ENCODE peak calls at places on chromosomes 16 and 17, in four cellular contexts. One of them, this sample, is unnamed.
A peak's percentile ranks its signal among the peaks of the same experiment; 100 is the strongest.

GRCh38 chr16:57999971-58000705 is at the start of gene ZNF319:
- DNase-seq in GM12865: no peak
- DNase-seq in GM12864: no peak
- DNase-seq in heart left ventricle: no peak
- DNase-seq in this sample: no peak

GRCh38 chr16:79528281-79528680 is 72.3 kb downstream of the MAF start:
- DNase-seq in GM12865: no peak
- DNase-seq in GM12864: no peak
- DNase-seq in heart left ventricle: no peak
- DNase-seq in this sample: no peak

GRCh38 chr16:85569615-85570212 is 43.4 kb upstream of the GSE1 start:
- DNase-seq in heart left ventricle: no peak
- DNase-seq in GM12864: peak; percentile 78
- DNase-seq in GM12865: peak; percentile 93
- DNase-seq in this sample: no peak

GRCh38 chr17:1604831-1605528 is 23.7 kb downstream of the SLC43A2 start:
- DNase-seq in heart left ventricle: no peak
- DNase-seq in GM12864: no peak
- DNase-seq in GM12865: no peak
- DNase-seq in this sample: no peak

GRCh38 chr17:27327397-27327796 is 33.5 kb downstream of the WSB1 start:
- DNase-seq in GM12864: no peak
- DNase-seq in heart left ventricle: no peak
- DNase-seq in GM12865: no peak
- DNase-seq in this sample: no peak

GRCh38 chr17:73469311-73469710 is 157.5 kb upstream of the CDC42EP4 start:
- DNase-seq in heart left ventricle: no peak
- DNase-seq in GM12864: no peak
- DNase-seq in GM12865: no peak
- DNase-seq in this sample: no peak

GRCh38 chr17:70677783-70678647 is 508.7 kb downstream of the KCNJ2 start:
- DNase-seq in GM12865: no peak
- DNase-seq in GM12864: no peak
- DNase-seq in heart left ventricle: no peak
- DNase-seq in this sample: no peak

GRCh38 chr17:28597606-28598383 is 1.0 kb downstream of the SPAG5 start:
- DNase-seq in heart left ventricle: no peak
- DNase-seq in GM12865: no peak
- DNase-seq in GM12864: no peak
- DNase-seq in this sample: no peak

GRCh38 chr17:39141915-39142664 is 9.3 kb downstream of the PLXDC1 start:
- DNase-seq in GM12864: no peak
- DNase-seq in GM12865: no peak
- DNase-seq in heart left ventricle: peak; percentile 7
- DNase-seq in this sample: no peak

DNA sequence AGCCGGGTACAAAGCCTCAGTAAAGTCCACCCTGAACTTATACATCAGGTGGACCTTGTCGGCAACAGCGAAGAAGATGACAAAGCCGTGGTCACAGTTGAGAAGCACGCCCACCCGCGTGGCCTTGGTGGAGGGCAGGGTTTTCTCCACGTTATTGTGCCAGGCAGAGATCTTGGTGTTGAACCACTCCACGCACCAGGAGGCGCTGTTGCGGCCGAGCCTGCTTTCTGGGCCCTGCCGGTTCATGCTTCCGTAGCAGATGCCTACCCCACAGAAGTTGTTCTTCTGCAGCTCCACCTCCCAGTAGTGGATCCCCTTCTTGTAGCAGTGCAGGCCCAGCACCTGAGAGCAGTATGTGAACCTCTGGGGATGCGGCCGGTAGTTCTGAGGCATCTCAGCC is 22.1 kb downstream of the TRIM25 start:
- DNase-seq in GM12865: no peak
- DNase-seq in GM12864: no peak
- DNase-seq in heart left ventricle: peak; percentile 36
- DNase-seq in this sample: no peak
- TF ChIP-seq CTCF in GM12865: peak; percentile 44
- TF ChIP-seq CTCF in GM12864: peak; percentile 32
- TF ChIP-seq CTCF in heart left ventricle: peak; percentile 16
- TF ChIP-seq CTCF in this sample: no peak

GRCh38 chr17:11144358-11145233 is 96.4 kb upstream of the SHISA6 start:
- DNase-seq in heart left ventricle: peak; percentile 36
- DNase-seq in GM12865: peak; percentile 17
- DNase-seq in GM12864: no peak
- DNase-seq in this sample: peak; percentile 7
- TF ChIP-seq CTCF in heart left ventricle: peak; percentile 48
- TF ChIP-seq CTCF in GM12865: peak; percentile 50
- TF ChIP-seq CTCF in GM12864: peak; percentile 47
- TF ChIP-seq CTCF in this sample: no peak

GRCh38 chr17:57084361-57084801 is 665 bp upstream of the AKAP1 start:
- DNase-seq in heart left ventricle: no peak
- DNase-seq in GM12865: no peak
- DNase-seq in GM12864: no peak
- DNase-seq in this sample: no peak

GRCh38 chr17:57084802-57085447 is at the start of gene AKAP1:
- DNase-seq in GM12864: peak; percentile 77
- DNase-seq in heart left ventricle: peak; percentile 97
- DNase-seq in GM12865: peak; percentile 98
- DNase-seq in this sample: peak; percentile 95

GRCh38 chr17:57088298-57088697 is 3.3 kb downstream of the AKAP1 start:
- DNase-seq in GM12865: no peak
- DNase-seq in GM12864: no peak
- DNase-seq in heart left ventricle: no peak
- DNase-seq in this sample: no peak

GRCh38 chr17:57086069-57086930 is 1.3 kb downstream of the AKAP1 start:
- DNase-seq in GM12864: no peak
- DNase-seq in GM12865: peak; percentile 28
- DNase-seq in heart left ventricle: peak; percentile 40
- DNase-seq in this sample: no peak

DNA sequence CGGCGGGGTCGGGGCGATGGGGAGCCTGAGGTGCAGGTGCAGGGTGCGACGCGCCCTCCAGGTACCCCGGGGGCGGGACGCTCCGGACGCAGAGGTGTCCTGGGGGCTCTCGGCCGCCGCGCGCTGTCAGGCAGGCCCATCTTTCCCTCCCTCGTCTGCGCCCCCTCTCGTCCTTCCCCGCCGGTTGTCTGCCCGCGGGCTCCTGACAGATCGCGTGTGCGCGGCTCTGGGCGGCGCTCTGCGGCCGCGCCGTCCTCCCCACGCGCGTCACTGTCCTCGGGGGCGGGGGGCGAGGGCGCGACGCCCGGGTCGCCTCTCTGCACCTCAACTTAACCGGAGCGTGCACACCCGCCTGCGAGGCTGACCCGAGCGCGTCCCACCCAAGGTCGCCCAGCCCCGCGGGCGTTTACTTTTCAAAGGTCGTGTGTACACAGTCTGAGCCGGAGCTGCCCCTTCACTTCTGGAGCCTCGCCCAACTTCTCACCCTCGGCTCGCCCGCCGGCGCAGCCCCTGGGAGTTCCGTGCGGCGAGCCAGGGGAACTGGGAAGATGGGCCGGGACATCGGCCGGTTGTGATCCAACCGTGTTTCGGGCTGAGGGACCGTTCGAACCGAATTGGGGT is 512 bp downstream of the AKAP1 start:
- DNase-seq in heart left ventricle: peak; percentile 72
- DNase-seq in GM12865: peak; percentile 66
- DNase-seq in GM12864: no peak
- DNase-seq in this sample: peak; percentile 38
- TF ChIP-seq CTCF in heart left ventricle: no peak
- TF ChIP-seq CTCF in GM12865: peak; percentile 5
- TF ChIP-seq CTCF in GM12864: peak; percentile 12
- TF ChIP-seq CTCF in this sample: no peak

GRCh38 chr16:2682209-2683021 is at the start of gene KCTD5:
- DNase-seq in GM12865: peak; percentile 98
- DNase-seq in heart left ventricle: peak; percentile 97
- DNase-seq in GM12864: peak; percentile 87
- DNase-seq in this sample: peak; percentile 98
- TF ChIP-seq CTCF in GM12865: no peak
- TF ChIP-seq CTCF in heart left ventricle: no peak
- TF ChIP-seq CTCF in GM12864: no peak
- TF ChIP-seq CTCF in this sample: no peak

This sample was measured in Calu3.